ENCODE peak calls at places on chromosomes 2 and 18, in six cellular contexts. V is SK-N-SH, L is K562, T is GM12878, B is HCT116, R is HepG2. S is an unnamed sample.

GRCh38 chr2:184444217-184444616 is 154.1 kb upstream of the ZNF804A start:
- DNase-seq in V (no peak), L (no peak), T (peak; percentile 75), B (no peak), R (no peak), S (no peak)

GRCh38 chr2:120809151-120809550 is 73.5 kb downstream of the GLI2 start:
- DNase-seq in V (no peak), L (no peak), T (no peak), B (no peak), R (no peak), S (no peak)

GRCh38 chr2:41216978-41217377 is 765.1 kb upstream of the SLC8A1 start:
- DNase-seq in V (no peak), L (no peak), T (no peak), B (no peak), R (no peak), S (no peak)

GRCh38 chr2:223247136-223247535 is 195.1 kb downstream of the KCNE4 start:
- DNase-seq in V (peak; percentile 8), L (peak; percentile 15), T (no peak), B (peak; percentile 28), R (peak; percentile 28), S (peak; percentile 37)

GRCh38 chr2:189569295-189569925 is 11.2 kb downstream of the SLC40A1 start:
- DNase-seq in V (no peak), L (no peak), T (no peak), B (no peak), R (no peak), S (no peak)

GRCh38 chr18:48328473-48329205 is 80.5 kb downstream of the ZBTB7C start:
- DNase-seq in V (no peak), L (no peak), T (no peak), B (peak; percentile 8), R (no peak), S (no peak)

GRCh38 chr18:44725300-44726096 is 44.8 kb downstream of the SETBP1 start:
- DNase-seq in V (no peak), L (peak; percentile 71), T (peak; percentile 71), B (no peak), R (no peak), S (no peak)

GRCh38 chr2:109474319-109474825 is 139.4 kb downstream of the SEPTIN10 start:
- DNase-seq in V (no peak), L (no peak), T (no peak), B (no peak), R (no peak), S (no peak)

GRCh38 chr2:20343128-20343527 is 7.5 kb downstream of the PUM2 start:
- DNase-seq in V (no peak), L (peak; percentile 27), T (no peak), B (no peak), R (no peak), S (no peak)

GRCh38 chr18:51017140-51017874 is 12.7 kb upstream of the SMAD4 start:
- DNase-seq in V (no peak), L (no peak), T (no peak), B (no peak), R (no peak), S (peak; percentile 6)

GRCh38 chr2:60708630-60709320 is 47.3 kb upstream of the PAPOLG start:
- DNase-seq in V (no peak), L (no peak), T (no peak), B (no peak), R (no peak), S (no peak)

GRCh38 chr2:60706021-60706420 is 50.0 kb upstream of the PAPOLG start:
- DNase-seq in V (no peak), L (no peak), T (no peak), B (no peak), R (no peak), S (no peak)

GRCh38 chr2:60707750-60708371 is 48.2 kb upstream of the PAPOLG start:
- DNase-seq in V (peak; percentile 52), L (peak; percentile 48), T (peak; percentile 2), B (peak; percentile 10), R (peak; percentile 49), S (peak; percentile 44)

GRCh38 chr2:60710707-60711106 is 45.4 kb upstream of the PAPOLG start:
- DNase-seq in V (no peak), L (peak; percentile 5), T (no peak), B (no peak), R (no peak), S (no peak)
- TF ChIP-seq JUND in V (no peak), L (no peak), T (no peak), B (no peak), R (no peak), S (no peak)

DNA sequence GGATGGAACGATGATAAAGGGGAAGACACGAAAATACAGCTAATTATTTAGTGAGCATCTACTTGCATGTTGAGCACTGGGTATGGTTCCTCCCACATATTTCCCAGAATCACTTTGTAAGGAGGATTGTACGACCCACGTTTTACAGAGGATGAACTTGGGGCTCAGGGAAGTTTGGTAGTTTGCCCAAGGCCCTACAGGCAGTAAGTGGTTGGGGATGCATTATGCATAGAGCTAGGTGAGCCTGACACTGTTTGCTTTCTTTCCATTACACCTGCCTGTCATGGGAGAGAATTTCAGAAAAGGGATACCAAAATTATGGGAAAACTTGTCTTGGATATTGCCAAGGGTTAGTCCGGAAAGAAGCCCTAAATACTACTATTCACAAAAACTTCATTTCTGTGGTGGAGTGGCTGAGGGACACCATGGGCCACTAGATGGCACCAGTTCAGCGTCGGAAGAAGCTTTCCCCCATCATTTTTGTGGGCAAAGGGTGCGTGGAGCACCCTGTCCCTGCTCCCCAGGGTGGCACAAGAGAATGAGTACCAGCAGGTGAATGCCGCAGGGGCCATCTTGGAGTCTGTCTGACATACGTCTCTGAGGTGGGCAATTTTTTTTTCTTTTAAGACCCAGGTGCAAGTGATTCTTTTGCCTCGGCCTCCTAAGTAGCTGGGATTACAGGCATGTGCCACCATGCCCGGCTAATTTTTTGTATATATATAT is 23.5 kb upstream of the C18orf32 start:
- DNase-seq in V (peak; percentile 69), L (peak; percentile 53), T (no peak), B (peak; percentile 73), R (no peak), S (peak; percentile 69)
- TF ChIP-seq JUND in V (no peak), L (no peak), T (no peak), B (no peak), R (no peak), S (no peak)

GRCh38 chr2:154614906-154615305 is 83.6 kb upstream of the KCNJ3 start:
- DNase-seq in V (no peak), L (no peak), T (no peak), B (no peak), R (no peak), S (no peak)
- TF ChIP-seq JUND in V (no peak), L (no peak), T (no peak), B (no peak), R (no peak), S (no peak)

GRCh38 chr2:212979046-212979612 is 172.3 kb downstream of the IKZF2 start:
- DNase-seq in V (no peak), L (no peak), T (no peak), B (no peak), R (no peak), S (no peak)
- TF ChIP-seq JUND in V (no peak), L (no peak), T (no peak), B (no peak), R (no peak), S (no peak)

GRCh38 chr2:26595146-26595545 is 46.0 kb downstream of the CIB4 start:
- DNase-seq in V (no peak), L (no peak), T (no peak), B (no peak), R (no peak), S (no peak)
- TF ChIP-seq JUND in V (no peak), L (no peak), T (no peak), B (no peak), R (no peak), S (no peak)

DNA sequence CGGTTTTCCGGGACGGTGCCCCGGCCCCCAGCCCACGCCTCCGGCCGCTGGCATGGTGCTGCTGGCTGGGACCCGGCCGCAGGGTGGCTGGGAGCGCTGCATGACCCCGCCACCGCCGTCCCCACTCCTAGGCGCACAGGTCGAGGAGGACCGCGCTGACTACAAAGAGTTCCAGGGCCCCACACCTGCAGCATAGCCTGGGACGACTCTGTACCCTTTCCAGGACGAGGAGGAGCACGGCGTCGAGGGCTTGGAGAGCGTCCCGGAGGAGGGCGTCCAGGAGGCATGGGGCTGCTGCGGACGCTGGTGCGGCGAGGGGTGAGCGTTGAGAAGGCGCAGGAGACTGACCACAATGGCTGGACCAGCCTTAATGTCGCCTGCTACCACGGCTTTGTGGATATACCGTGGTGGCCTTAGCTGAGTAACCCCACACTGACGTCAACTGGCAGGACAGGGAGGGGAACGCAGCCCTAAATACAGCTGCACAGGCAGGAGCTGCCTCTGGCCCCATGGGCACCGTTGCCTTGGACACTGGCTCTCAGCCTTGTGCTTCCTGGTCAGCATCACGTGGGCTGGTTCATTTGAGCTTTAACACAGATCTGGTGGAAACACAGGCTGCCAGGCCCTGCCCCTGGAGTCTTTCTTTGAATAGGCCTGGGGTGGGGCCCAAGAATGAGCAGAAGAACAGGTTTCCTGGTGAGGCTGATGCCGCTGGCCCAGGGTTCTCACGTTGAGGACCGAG is 40.9 kb upstream of the TRIM43B start:
- DNase-seq in V (peak; percentile 11), L (no peak), T (no peak), B (no peak), R (no peak), S (no peak)
- TF ChIP-seq JUND in V (no peak), L (no peak), T (no peak), B (no peak), R (no peak), S (no peak)